ENCODE peak calls at places on chromosome 22, in seven cellular contexts. S, M, B, N, A, U and L are unnamed samples.
A peak's percentile ranks its signal among the peaks of the same experiment; 100 is the strongest.

GRCh38 chr22:45302047-45302446 is 7.7 kb upstream of the FAM118A start:
- DNase-seq in M (no peak), N (peak; percentile 88), U (no peak), B (peak; percentile 87), A (no peak), S (no peak), L (no peak)

GRCh38 chr22:38416621-38417251 is 38.3 kb downstream of the KCNJ4 start:
- DNase-seq in A (peak; percentile 48), N (no peak), B (no peak), U (no peak), S (no peak), M (no peak), L (no peak)

GRCh38 chr22:49893025-49893424 is 25.2 kb downstream of the ALG12 start:
- DNase-seq in N (no peak), U (no peak), B (no peak), S (no peak), M (no peak), A (no peak), L (no peak)

GRCh38 chr22:38187413-38188212 is 6.0 kb upstream of the PLA2G6 start:
- DNase-seq in A (no peak), B (peak; percentile 56), U (no peak), M (no peak), S (no peak), N (peak; percentile 71), L (no peak)

GRCh38 chr22:39351689-39352214 is 2.0 kb downstream of the SYNGR1 start:
- DNase-seq in N (peak; percentile 44), S (no peak), B (peak; percentile 10), A (no peak), U (peak; percentile 60), M (peak; percentile 20), L (peak; percentile 39)

GRCh38 chr22:44546686-44547310 is 48.8 kb upstream of the RTL6 start:
- DNase-seq in B (no peak), A (no peak), N (no peak), M (no peak), S (no peak), U (no peak), L (no peak)

GRCh38 chr22:25123677-25124076 is 76.0 kb upstream of the CRYBB3 start:
- DNase-seq in A (no peak), N (no peak), B (no peak), U (no peak), S (no peak), M (no peak), L (no peak)

GRCh38 chr22:28856095-28856455 is 27.3 kb upstream of the ZNRF3 start:
- DNase-seq in N (no peak), A (no peak), M (no peak), S (no peak), U (no peak), B (no peak), L (no peak)

GRCh38 chr22:33842006-33842354 is 78.3 kb downstream of the LARGE1 start:
- DNase-seq in S (no peak), N (no peak), A (no peak), U (peak; percentile 78), M (no peak), B (no peak), L (no peak)

GRCh38 chr22:37823134-37823985 is at the start of gene GALR3:
- DNase-seq in N (no peak), U (no peak), M (no peak), S (no peak), B (no peak), A (no peak), L (no peak)

GRCh38 chr22:27554106-27554814 is 247.3 kb downstream of the MN1 start:
- DNase-seq in S (no peak), N (peak; percentile 20), B (peak; percentile 30), M (no peak), A (no peak), U (no peak), L (no peak)

GRCh38 chr22:27726344-27726725 is 75.2 kb downstream of the MN1 start:
- DNase-seq in A (no peak), S (no peak), U (no peak), M (no peak), N (no peak), B (no peak), L (no peak)

GRCh38 chr22:42780070-42780540 is 59.4 kb upstream of the A4GALT start:
- DNase-seq in N (peak; percentile 95), A (no peak), M (peak; percentile 80), B (peak; percentile 96), U (peak; percentile 90), S (peak; percentile 80), L (peak; percentile 76)

GRCh38 chr22:29151316-29151715 is 54.4 kb upstream of the EMID1 start:
- DNase-seq in S (no peak), U (no peak), A (peak; percentile 22), B (no peak), N (no peak), M (no peak), L (no peak)

GRCh38 chr22:32781695-32782094 is 19.8 kb upstream of the TIMP3 start:
- DNase-seq in S (no peak), M (no peak), U (no peak), N (peak; percentile 57), A (no peak), B (no peak), L (no peak)

GRCh38 chr22:37480387-37481346 is 5.5 kb downstream of the MFNG start:
- DNase-seq in U (no peak), A (no peak), S (no peak), B (no peak), M (no peak), N (no peak), L (no peak)

GRCh38 chr22:24180316-24181087 is 785 bp upstream of the SUSD2 start:
- DNase-seq in A (peak; percentile 53), M (no peak), B (no peak), U (no peak), N (no peak), S (no peak), L (no peak)

DNA sequence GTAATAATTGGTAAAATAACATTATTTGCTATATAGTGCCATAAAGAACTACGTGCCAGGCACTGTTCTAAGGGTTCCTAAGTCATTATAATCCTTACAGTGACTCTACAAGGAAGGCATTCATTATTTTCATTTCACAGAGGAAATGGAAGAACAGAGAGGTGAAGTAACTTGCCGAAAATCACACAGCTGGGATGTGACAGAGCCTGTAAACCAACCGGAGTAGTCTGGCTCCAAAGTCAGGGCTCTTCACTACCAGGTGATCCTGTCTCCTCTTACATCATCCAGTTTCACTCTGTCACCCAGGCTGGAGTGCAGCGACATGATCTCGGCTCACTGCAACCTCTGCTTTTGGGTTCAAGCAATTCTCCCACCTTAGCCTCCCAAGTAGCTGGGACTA is 59.2 kb upstream of the RBFOX2 start:
- DNase-seq in S (no peak), M (no peak), N (no peak), A (no peak), U (no peak), B (no peak), L (no peak)
- TF ChIP-seq CTCF in S (no peak), M (no peak), N (no peak), A (no peak), U (no peak), B (no peak), L (no peak)

DNA sequence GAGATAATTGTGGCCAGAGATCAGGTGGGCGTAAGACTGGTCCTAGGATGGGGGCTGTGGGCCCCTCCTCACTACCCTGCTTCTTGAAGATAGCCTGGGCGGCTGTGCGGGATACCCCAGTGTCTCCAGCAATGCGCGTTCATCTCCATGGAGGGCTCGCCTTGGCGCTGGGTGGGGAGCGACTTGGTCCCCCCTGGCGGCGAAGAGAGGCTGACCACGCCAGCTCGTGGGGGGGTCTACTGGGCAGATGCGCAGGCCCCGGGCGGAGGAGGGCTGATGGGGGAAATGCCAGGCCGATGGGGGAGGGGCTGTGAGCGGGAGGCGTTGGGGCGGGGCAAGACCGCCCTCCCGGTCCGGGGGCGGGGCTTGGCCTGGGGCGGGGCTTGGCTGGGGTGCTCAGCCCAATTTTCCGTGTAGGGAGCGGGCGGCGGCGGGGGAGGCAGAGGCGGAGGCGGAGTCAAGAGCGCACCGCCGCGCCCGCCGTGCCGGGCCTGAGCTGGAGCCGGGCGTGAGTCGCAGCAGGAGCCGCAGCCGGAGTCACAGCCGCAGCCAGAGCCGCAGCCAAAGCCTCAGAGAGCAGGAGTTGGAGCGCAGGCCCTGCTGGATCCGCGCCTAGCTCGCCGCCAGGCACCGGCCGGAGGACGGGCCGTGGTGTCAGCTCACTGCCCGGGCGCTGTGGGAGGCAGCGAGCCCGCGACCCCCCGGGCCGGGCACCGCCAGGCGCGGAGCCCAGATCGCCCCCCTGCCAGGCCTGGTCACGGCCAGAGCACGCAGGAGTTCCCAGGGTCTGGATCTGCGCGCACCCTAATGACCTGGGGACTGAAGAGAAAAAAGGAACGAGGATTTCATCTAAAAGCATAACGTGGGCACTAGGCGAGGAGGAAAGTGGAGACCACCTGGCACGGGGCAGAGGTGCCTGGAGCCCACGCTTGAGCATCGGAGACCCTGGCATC is at the start of gene SLC35E4:
- DNase-seq in N (peak; percentile 86), S (peak; percentile 12), U (peak; percentile 91), A (peak; percentile 97), M (peak; percentile 98), B (peak; percentile 86), L (peak; percentile 97)
- TF ChIP-seq CTCF in N (peak; percentile 45), S (peak; percentile 41), U (no peak), A (peak; percentile 5), M (peak; percentile 20), B (peak; percentile 31), L (peak; percentile 5)

GRCh38 chr22:22169923-22170322 is 74.7 kb upstream of the VPREB1 start:
- DNase-seq in U (no peak), A (no peak), S (no peak), N (no peak), M (no peak), B (no peak), L (no peak)

GRCh38 chr22:22168941-22169867 is 75.4 kb upstream of the VPREB1 start:
- DNase-seq in B (no peak), S (no peak), M (no peak), N (no peak), A (no peak), U (no peak), L (no peak)

GRCh38 chr22:22168190-22168940 is 76.2 kb upstream of the VPREB1 start:
- DNase-seq in U (peak; percentile 96), S (peak; percentile 12), N (peak; percentile 61), A (no peak), B (peak; percentile 70), M (peak; percentile 56), L (peak; percentile 60)

GRCh38 chr22:22167791-22168189 is 76.8 kb upstream of the VPREB1 start:
- DNase-seq in A (no peak), N (no peak), B (no peak), M (peak; percentile 62), U (peak; percentile 100), S (no peak), L (peak; percentile 45)

GRCh38 chr22:22171357-22172218 is 73.0 kb upstream of the VPREB1 start:
- DNase-seq in U (peak; percentile 36), A (no peak), M (no peak), B (peak; percentile 13), S (no peak), N (no peak), L (no peak)
- TF ChIP-seq CTCF in U (peak; percentile 75), A (no peak), M (peak; percentile 41), B (peak; percentile 33), S (peak; percentile 63), N (peak; percentile 9), L (peak; percentile 36)

DNA sequence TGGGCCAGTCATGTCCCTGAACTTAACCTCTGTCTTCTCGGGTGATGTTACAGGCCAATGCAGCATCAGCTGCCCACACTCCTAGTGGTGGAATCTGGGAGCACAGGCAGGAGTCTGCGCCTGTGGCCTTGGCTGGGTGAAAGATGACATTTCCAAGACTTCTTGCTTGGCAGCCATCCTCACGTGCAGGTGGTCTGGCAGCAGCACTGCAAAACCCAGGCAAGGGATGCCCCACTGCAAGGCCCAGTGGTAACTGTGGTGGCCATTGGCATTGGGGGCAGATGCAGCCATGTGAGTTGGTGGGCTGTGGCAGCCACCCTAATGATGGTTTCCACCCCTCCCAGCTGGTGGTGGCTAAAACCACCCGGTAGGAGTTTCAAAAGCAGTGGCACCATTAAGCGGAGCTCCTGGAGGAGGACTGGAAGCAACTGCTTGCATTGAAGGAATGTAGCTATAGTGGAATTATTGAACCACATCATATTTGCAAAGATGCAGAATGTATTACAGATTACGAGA is 120.5 kb upstream of the TOP3B start:
- DNase-seq in U (peak; percentile 42), M (no peak), A (no peak), S (no peak), B (peak; percentile 15), N (no peak), L (no peak)
- TF ChIP-seq CTCF in U (peak; percentile 69), M (peak; percentile 48), A (peak; percentile 19), S (peak; percentile 38), B (peak; percentile 53), N (peak; percentile 23), L (peak; percentile 9)